ENCODE peak calls at places on chromosomes 6 and 20, in nine cellular contexts. One of them, this sample, is unnamed.

GRCh38 chr20:50274570-50275430 is 84.2 kb downstream of the CEBPB start:
- DNase-seq in activated gamma-delta T cell: no peak
- DNase-seq in AG09319: no peak
- DNase-seq in foreskin fibroblast: no peak
- DNase-seq in head of caudate nucleus: peak; percentile 57
- DNase-seq in NCI-H1436: no peak
- DNase-seq in colonic mucosa: no peak
- DNase-seq in fibroblast of lung: no peak
- DNase-seq in fibroblast of the conjunctiva: no peak
- DNase-seq in this sample: no peak

GRCh38 chr6:151228788-151229400 is 10.9 kb upstream of the AKAP12 start:
- DNase-seq in foreskin fibroblast: no peak
- DNase-seq in fibroblast of lung: no peak
- DNase-seq in fibroblast of the conjunctiva: no peak
- DNase-seq in AG09319: no peak
- DNase-seq in activated gamma-delta T cell: no peak
- DNase-seq in NCI-H1436: no peak
- DNase-seq in head of caudate nucleus: no peak
- DNase-seq in colonic mucosa: no peak
- DNase-seq in this sample: no peak

GRCh38 chr20:58231678-58232077 is 3.2 kb upstream of the ANKRD60 start:
- DNase-seq in colonic mucosa: no peak
- DNase-seq in activated gamma-delta T cell: no peak
- DNase-seq in fibroblast of the conjunctiva: no peak
- DNase-seq in foreskin fibroblast: no peak
- DNase-seq in NCI-H1436: peak; percentile 48
- DNase-seq in fibroblast of lung: peak; percentile 59
- DNase-seq in AG09319: no peak
- DNase-seq in head of caudate nucleus: no peak
- DNase-seq in this sample: no peak

GRCh38 chr6:112800916-112801315 is 453.8 kb downstream of the RFPL4B start:
- DNase-seq in AG09319: no peak
- DNase-seq in head of caudate nucleus: no peak
- DNase-seq in fibroblast of the conjunctiva: no peak
- DNase-seq in activated gamma-delta T cell: no peak
- DNase-seq in foreskin fibroblast: no peak
- DNase-seq in NCI-H1436: no peak
- DNase-seq in fibroblast of lung: no peak
- DNase-seq in colonic mucosa: no peak
- DNase-seq in this sample: no peak

GRCh38 chr6:158629376-158630221 is 14.9 kb downstream of the DYNLT1 start:
- DNase-seq in foreskin fibroblast: no peak
- DNase-seq in fibroblast of lung: no peak
- DNase-seq in colonic mucosa: peak; percentile 15
- DNase-seq in NCI-H1436: no peak
- DNase-seq in head of caudate nucleus: no peak
- DNase-seq in fibroblast of the conjunctiva: no peak
- DNase-seq in activated gamma-delta T cell: no peak
- DNase-seq in AG09319: no peak
- DNase-seq in this sample: no peak

GRCh38 chr6:159311618-159312017 is 142.4 kb downstream of the FNDC1 start:
- DNase-seq in colonic mucosa: no peak
- DNase-seq in fibroblast of the conjunctiva: no peak
- DNase-seq in fibroblast of lung: no peak
- DNase-seq in head of caudate nucleus: no peak
- DNase-seq in NCI-H1436: no peak
- DNase-seq in AG09319: no peak
- DNase-seq in activated gamma-delta T cell: no peak
- DNase-seq in foreskin fibroblast: no peak
- DNase-seq in this sample: no peak

GRCh38 chr6:66161546-66162108 is 454.6 kb upstream of the EYS start:
- DNase-seq in colonic mucosa: no peak
- DNase-seq in fibroblast of lung: no peak
- DNase-seq in AG09319: no peak
- DNase-seq in NCI-H1436: no peak
- DNase-seq in foreskin fibroblast: no peak
- DNase-seq in fibroblast of the conjunctiva: no peak
- DNase-seq in head of caudate nucleus: no peak
- DNase-seq in activated gamma-delta T cell: no peak
- DNase-seq in this sample: no peak

GRCh38 chr20:33110147-33110825 is 30.8 kb downstream of the BPIFB4 start:
- DNase-seq in fibroblast of lung: no peak
- DNase-seq in activated gamma-delta T cell: no peak
- DNase-seq in foreskin fibroblast: no peak
- DNase-seq in fibroblast of the conjunctiva: no peak
- DNase-seq in head of caudate nucleus: no peak
- DNase-seq in NCI-H1436: no peak
- DNase-seq in colonic mucosa: no peak
- DNase-seq in AG09319: no peak
- DNase-seq in this sample: no peak

GRCh38 chr20:31572042-31572700 is 32.9 kb upstream of the ID1 start:
- DNase-seq in head of caudate nucleus: peak; percentile 32
- DNase-seq in fibroblast of the conjunctiva: no peak
- DNase-seq in NCI-H1436: no peak
- DNase-seq in foreskin fibroblast: no peak
- DNase-seq in fibroblast of lung: no peak
- DNase-seq in activated gamma-delta T cell: no peak
- DNase-seq in AG09319: no peak
- DNase-seq in colonic mucosa: no peak
- DNase-seq in this sample: no peak

GRCh38 chr20:722822-723644 is 45.3 kb downstream of the SLC52A3 start:
- DNase-seq in foreskin fibroblast: no peak
- DNase-seq in fibroblast of lung: no peak
- DNase-seq in AG09319: no peak
- DNase-seq in fibroblast of the conjunctiva: no peak
- DNase-seq in activated gamma-delta T cell: no peak
- DNase-seq in colonic mucosa: no peak
- DNase-seq in head of caudate nucleus: no peak
- DNase-seq in NCI-H1436: no peak
- DNase-seq in this sample: no peak

GRCh38 chr20:57008217-57008616 is 258.2 kb downstream of the BMP7 start:
- DNase-seq in colonic mucosa: no peak
- DNase-seq in AG09319: no peak
- DNase-seq in activated gamma-delta T cell: no peak
- DNase-seq in NCI-H1436: no peak
- DNase-seq in fibroblast of the conjunctiva: no peak
- DNase-seq in head of caudate nucleus: peak; percentile 24
- DNase-seq in foreskin fibroblast: no peak
- DNase-seq in fibroblast of lung: no peak
- DNase-seq in this sample: no peak

GRCh38 chr20:64206619-64207018 is 42.4 kb downstream of the MYT1 start:
- DNase-seq in foreskin fibroblast: no peak
- DNase-seq in colonic mucosa: no peak
- DNase-seq in AG09319: no peak
- DNase-seq in head of caudate nucleus: no peak
- DNase-seq in fibroblast of the conjunctiva: no peak
- DNase-seq in activated gamma-delta T cell: no peak
- DNase-seq in fibroblast of lung: no peak
- DNase-seq in NCI-H1436: no peak
- DNase-seq in this sample: no peak

GRCh38 chr6:141483561-141484061 is 649.1 kb upstream of the GJE1 start:
- DNase-seq in NCI-H1436: peak; percentile 32
- DNase-seq in fibroblast of lung: peak; percentile 95
- DNase-seq in AG09319: peak; percentile 61
- DNase-seq in foreskin fibroblast: peak; percentile 95
- DNase-seq in colonic mucosa: no peak
- DNase-seq in fibroblast of the conjunctiva: peak; percentile 82
- DNase-seq in activated gamma-delta T cell: no peak
- DNase-seq in head of caudate nucleus: no peak
- DNase-seq in this sample: peak; percentile 8

GRCh38 chr6:112468359-112468758 is 121.2 kb downstream of the RFPL4B start:
- DNase-seq in AG09319: no peak
- DNase-seq in foreskin fibroblast: no peak
- DNase-seq in colonic mucosa: no peak
- DNase-seq in fibroblast of the conjunctiva: no peak
- DNase-seq in activated gamma-delta T cell: no peak
- DNase-seq in fibroblast of lung: no peak
- DNase-seq in NCI-H1436: no peak
- DNase-seq in head of caudate nucleus: no peak
- DNase-seq in this sample: no peak

GRCh38 chr20:57900226-57900905 is 190.6 kb upstream of the PMEPA1 start:
- DNase-seq in activated gamma-delta T cell: no peak
- DNase-seq in fibroblast of the conjunctiva: no peak
- DNase-seq in fibroblast of lung: no peak
- DNase-seq in AG09319: no peak
- DNase-seq in head of caudate nucleus: no peak
- DNase-seq in foreskin fibroblast: no peak
- DNase-seq in colonic mucosa: no peak
- DNase-seq in NCI-H1436: no peak
- DNase-seq in this sample: no peak

GRCh38 chr6:125750692-125751333 is 1.4 kb downstream of the HEY2 start:
- DNase-seq in AG09319: no peak
- DNase-seq in fibroblast of the conjunctiva: no peak
- DNase-seq in colonic mucosa: no peak
- DNase-seq in activated gamma-delta T cell: no peak
- DNase-seq in foreskin fibroblast: no peak
- DNase-seq in fibroblast of lung: no peak
- DNase-seq in NCI-H1436: no peak
- DNase-seq in head of caudate nucleus: no peak
- DNase-seq in this sample: no peak

GRCh38 chr6:13262302-13263006 is 65.9 kb downstream of the TBC1D7 start:
- DNase-seq in NCI-H1436: no peak
- DNase-seq in activated gamma-delta T cell: no peak
- DNase-seq in foreskin fibroblast: peak; percentile 29
- DNase-seq in fibroblast of lung: no peak
- DNase-seq in AG09319: no peak
- DNase-seq in fibroblast of the conjunctiva: no peak
- DNase-seq in colonic mucosa: no peak
- DNase-seq in head of caudate nucleus: no peak
- DNase-seq in this sample: no peak

GRCh38 chr6:17610835-17611234 is 10.7 kb downstream of the FAM8A1 start:
- DNase-seq in AG09319: no peak
- DNase-seq in NCI-H1436: no peak
- DNase-seq in head of caudate nucleus: no peak
- DNase-seq in activated gamma-delta T cell: no peak
- DNase-seq in foreskin fibroblast: no peak
- DNase-seq in fibroblast of the conjunctiva: no peak
- DNase-seq in colonic mucosa: no peak
- DNase-seq in fibroblast of lung: no peak
- DNase-seq in this sample: no peak

GRCh38 chr6:11536795-11537194 is 754 bp upstream of the TMEM170B start:
- DNase-seq in NCI-H1436: no peak
- DNase-seq in fibroblast of lung: peak; percentile 5
- DNase-seq in fibroblast of the conjunctiva: no peak
- DNase-seq in activated gamma-delta T cell: no peak
- DNase-seq in colonic mucosa: peak; percentile 23
- DNase-seq in foreskin fibroblast: no peak
- DNase-seq in AG09319: no peak
- DNase-seq in head of caudate nucleus: peak; percentile 20
- DNase-seq in this sample: no peak

GRCh38 chr6:42781546-42781810 is 374 bp upstream of the BICRAL start:
- DNase-seq in NCI-H1436: no peak
- DNase-seq in colonic mucosa: no peak
- DNase-seq in activated gamma-delta T cell: no peak
- DNase-seq in AG09319: no peak
- DNase-seq in foreskin fibroblast: no peak
- DNase-seq in fibroblast of the conjunctiva: no peak
- DNase-seq in fibroblast of lung: peak; percentile 48
- DNase-seq in head of caudate nucleus: no peak
- DNase-seq in this sample: no peak

GRCh38 chr6:98203170-98203806 is 631.1 kb upstream of the POU3F2 start:
- DNase-seq in foreskin fibroblast: no peak
- DNase-seq in fibroblast of lung: no peak
- DNase-seq in colonic mucosa: no peak
- DNase-seq in NCI-H1436: no peak
- DNase-seq in fibroblast of the conjunctiva: no peak
- DNase-seq in head of caudate nucleus: no peak
- DNase-seq in activated gamma-delta T cell: no peak
- DNase-seq in AG09319: no peak
- DNase-seq in this sample: no peak

GRCh38 chr6:141521440-141521839 is 611.3 kb upstream of the GJE1 start:
- DNase-seq in fibroblast of the conjunctiva: no peak
- DNase-seq in activated gamma-delta T cell: no peak
- DNase-seq in colonic mucosa: no peak
- DNase-seq in foreskin fibroblast: peak; percentile 8
- DNase-seq in head of caudate nucleus: no peak
- DNase-seq in NCI-H1436: no peak
- DNase-seq in fibroblast of lung: peak; percentile 70
- DNase-seq in AG09319: no peak
- DNase-seq in this sample: no peak

GRCh38 chr20:35617397-35618031 is 1.9 kb downstream of the SPAG4 start:
- DNase-seq in foreskin fibroblast: peak; percentile 80
- DNase-seq in activated gamma-delta T cell: no peak
- DNase-seq in fibroblast of the conjunctiva: no peak
- DNase-seq in colonic mucosa: peak; percentile 57
- DNase-seq in head of caudate nucleus: no peak
- DNase-seq in NCI-H1436: peak; percentile 69
- DNase-seq in AG09319: no peak
- DNase-seq in fibroblast of lung: peak; percentile 60
- DNase-seq in this sample: peak; percentile 18

GRCh38 chr20:34515484-34516037 is 661 bp upstream of the DYNLRB1 start:
- DNase-seq in head of caudate nucleus: peak; percentile 63
- DNase-seq in activated gamma-delta T cell: peak; percentile 32
- DNase-seq in colonic mucosa: peak; percentile 83
- DNase-seq in NCI-H1436: peak; percentile 55
- DNase-seq in fibroblast of the conjunctiva: no peak
- DNase-seq in fibroblast of lung: no peak
- DNase-seq in foreskin fibroblast: peak; percentile 42
- DNase-seq in AG09319: no peak
- DNase-seq in this sample: peak; percentile 59

This sample was measured in T-helper 17 cell.